ENCODE peak calls at places on chromosomes 5 and 9, in ten cellular contexts. A is sciatic nerve; L is ACHN; H is HFF-Myc; Z is germinal center; B is kidney epithelial cell; Q is amygdala; K is HTR-8/SVneo; C is heart left ventricle; P is CD4-positive, CD25-positive, alpha-beta regulatory T cell. Y is an unnamed sample.

GRCh38 chr9:34961574-34962480 is 3.7 kb downstream of the PHF24 start:
- DNase-seq in Q (no peak), K (no peak), L (peak), P (no peak), H (peak), B (peak), C (no peak), A (no peak), Z (no peak), Y (no peak)

GRCh38 chr9:75889977-75890540 is 414 bp upstream of the PCSK5 start:
- DNase-seq in P (no peak), Q (no peak), K (peak), H (no peak), L (peak), B (no peak), A (peak), C (no peak), Z (no peak), Y (no peak)

GRCh38 chr9:38059233-38059936 is 9.6 kb downstream of the SHB start:
- DNase-seq in Z (no peak), A (no peak), Q (no peak), H (no peak), K (no peak), B (no peak), L (peak), C (no peak), P (no peak), Y (no peak)

GRCh38 chr5:33997331-33997983 is 10.4 kb downstream of the AMACR start:
- DNase-seq in L (peak), C (peak), B (no peak), H (peak), Z (peak), K (peak), A (peak), P (peak), Q (no peak), Y (peak)

GRCh38 chr5:103021310-103021709 is 98.6 kb downstream of the GIN1 start:
- DNase-seq in B (peak), P (no peak), L (peak), Q (no peak), Z (no peak), A (no peak), C (no peak), H (peak), K (no peak), Y (no peak)

GRCh38 chr9:38109601-38110000 is 40.6 kb upstream of the SHB start:
- DNase-seq in B (no peak), C (no peak), Q (no peak), Z (no peak), L (no peak), H (no peak), P (no peak), A (no peak), K (no peak), Y (no peak)

GRCh38 chr9:69877852-69878507 is 57.4 kb downstream of the CFAP95 start:
- DNase-seq in P (peak), C (no peak), K (peak), Q (no peak), A (no peak), H (no peak), B (no peak), Z (no peak), L (peak), Y (peak)

GRCh38 chr9:108569624-108570023 is 286.2 kb downstream of the ACTL7B start:
- DNase-seq in B (no peak), H (peak), C (no peak), Q (no peak), K (no peak), L (no peak), Z (no peak), A (no peak), P (no peak), Y (no peak)

GRCh38 chr9:94931725-94932124 is 205.2 kb downstream of the AOPEP start:
- DNase-seq in C (no peak), K (no peak), Z (no peak), L (no peak), P (no peak), Q (no peak), A (no peak), H (no peak), B (no peak), Y (no peak)